ENCODE peak calls at places on chromosomes 13 and 19, in six cellular contexts. G is heart right ventricle, C is PC-3, P is left cardiac atrium, A is DMS153, E is NCI-H748 treated with DMSO at 0.1 percent for 48 hours. U is an unnamed sample.

GRCh38 chr19:18946335-18946734 is 5.3 kb upstream of the HOMER3 start:
- DNase-seq in G (no peak), E (no peak), A (no peak), C (peak), P (no peak), U (no peak)

GRCh38 chr19:739998-740715 is 10.8 kb upstream of the MISP start:
- DNase-seq in E (no peak), P (no peak), C (no peak), A (no peak), G (no peak), U (no peak)

GRCh38 chr13:48896312-48896711 is 79.4 kb upstream of the FNDC3A start:
- DNase-seq in P (no peak), G (no peak), A (no peak), E (no peak), C (peak), U (no peak)

GRCh38 chr19:3680939-3681338 is 19.3 kb downstream of the PIP5K1C start:
- DNase-seq in E (no peak), C (no peak), G (no peak), A (no peak), P (no peak), U (no peak)

GRCh38 chr13:34276764-34277163 is 458.8 kb downstream of the RFC3 start:
- DNase-seq in G (no peak), P (no peak), E (no peak), C (no peak), A (no peak), U (no peak)

GRCh38 chr13:85406269-85406975 is 392.8 kb downstream of the SLITRK6 start:
- DNase-seq in E (no peak), C (no peak), A (no peak), P (no peak), G (no peak), U (no peak)

GRCh38 chr19:10043286-10043927 is 30.1 kb downstream of the RDH8 start:
- DNase-seq in A (no peak), P (no peak), C (peak), G (no peak), E (no peak), U (no peak)

GRCh38 chr19:53389591-53390377 is 5.2 kb upstream of the ZNF765 start:
- DNase-seq in A (no peak), E (no peak), C (no peak), G (no peak), P (peak), U (no peak)

GRCh38 chr13:23673354-23673753 is 103.1 kb downstream of the TNFRSF19 start:
- DNase-seq in E (no peak), P (no peak), A (no peak), G (peak), C (peak), U (peak)

GRCh38 chr13:46982856-46983582 is 86.2 kb upstream of the HTR2A start:
- DNase-seq in A (no peak), C (no peak), G (no peak), E (no peak), P (no peak), U (no peak)

GRCh38 chr13:48346583-48346982 is 43.0 kb downstream of the RB1 start:
- DNase-seq in E (no peak), G (no peak), A (no peak), C (no peak), P (no peak), U (no peak)

GRCh38 chr13:74839656-74840055 is 642.3 kb downstream of the TBC1D4 start:
- DNase-seq in P (no peak), A (no peak), G (no peak), C (peak), E (no peak), U (no peak)

U was measured in SHP77 treated with DMSO at 0.1 percent for 48 hours.